ENCODE peak calls at places on chromosomes 7 and 10, in four cellular contexts. B is amniotic stem cell, F is GM12878, K is DMS153. U is an unnamed sample.

GRCh38 chr7:103989200-103989784 is at the start of gene RELN:
- DNase-seq in B (no peak), F (no peak), K (peak), U (no peak)

GRCh38 chr10:102538811-102539210 is 35.0 kb downstream of the SUFU start:
- DNase-seq in K (no peak), B (no peak), F (no peak), U (no peak)

GRCh38 chr10:81081887-81082620 is 544.4 kb downstream of the SH2D4B start:
- DNase-seq in F (no peak), B (no peak), K (no peak), U (no peak)

GRCh38 chr10:47409171-47409865 is 25.2 kb upstream of the ZNF488 start:
- DNase-seq in K (no peak), F (no peak), B (no peak), U (no peak)

GRCh38 chr7:101941481-101942383 is 124.3 kb downstream of the CUX1 start:
- DNase-seq in B (peak), K (peak), F (no peak), U (no peak)

GRCh38 chr10:4450981-4451501 is 375.0 kb upstream of the AKR1E2 start:
- DNase-seq in F (no peak), K (no peak), B (peak), U (peak)

GRCh38 chr7:103341466-103341865 is 3.1 kb downstream of the DNAJC2 start:
- DNase-seq in F (no peak), K (no peak), B (no peak), U (no peak)

GRCh38 chr7:123727071-123727837 is 21.5 kb downstream of the WASL start:
- DNase-seq in K (no peak), B (peak), F (no peak), U (peak)

GRCh38 chr7:18558503-18558902 is 63.0 kb downstream of the HDAC9 start:
- DNase-seq in B (no peak), F (no peak), K (no peak), U (no peak)

GRCh38 chr10:69382382-69383117 is 34.2 kb downstream of the TACR2 start:
- DNase-seq in F (no peak), K (no peak), B (no peak), U (peak)

GRCh38 chr7:103689262-103689661 is 243.3 kb upstream of the SLC26A5 start:
- DNase-seq in B (no peak), F (no peak), K (no peak), U (no peak)

GRCh38 chr10:102455893-102456471 is 4.6 kb upstream of the C10orf95 start:
- DNase-seq in B (no peak), K (no peak), F (no peak), U (peak)

GRCh38 chr10:34797155-34797554 is 17.9 kb downstream of the PARD3 start:
- DNase-seq in F (no peak), B (no peak), K (no peak), U (no peak)

GRCh38 chr7:131111-132094 is 61.0 kb upstream of the FAM20C start:
- DNase-seq in B (no peak), K (peak), F (no peak), U (no peak)

GRCh38 chr10:96470108-96470743 is 43.5 kb downstream of the TLL2 start:
- DNase-seq in K (no peak), B (no peak), F (no peak), U (no peak)

GRCh38 chr10:35448687-35449662 is 112.7 kb downstream of the CCNY start:
- DNase-seq in K (no peak), F (no peak), B (no peak), U (no peak)

U was measured in AG04450.